ENCODE peak calls at places on chromosome 15, in six cellular contexts. One of them, this sample, is unnamed.

GRCh38 chr15:51401872-51402517 is 60.5 kb downstream of the GLDN start:
- DNase-seq in lower lobe of right lung: peak; percentile 67
- DNase-seq in IMR-90: peak; percentile 26
- DNase-seq in bronchial epithelial cell: peak; percentile 25
- DNase-seq in HT1080: peak; percentile 34
- DNase-seq in HuH-7: peak; percentile 69
- DNase-seq in this sample: no peak

GRCh38 chr15:78425643-78426042 is 12.4 kb upstream of the IREB2 start:
- DNase-seq in IMR-90: no peak
- DNase-seq in lower lobe of right lung: no peak
- DNase-seq in bronchial epithelial cell: no peak
- DNase-seq in HT1080: no peak
- DNase-seq in HuH-7: no peak
- DNase-seq in this sample: no peak

GRCh38 chr15:47876986-47877385 is 159.7 kb downstream of the SEMA6D start:
- DNase-seq in bronchial epithelial cell: no peak
- DNase-seq in lower lobe of right lung: no peak
- DNase-seq in IMR-90: no peak
- DNase-seq in HuH-7: no peak
- DNase-seq in HT1080: no peak
- DNase-seq in this sample: no peak

GRCh38 chr15:59993950-59994401 is 10.1 kb upstream of the FOXB1 start:
- DNase-seq in HuH-7: no peak
- DNase-seq in bronchial epithelial cell: no peak
- DNase-seq in IMR-90: no peak
- DNase-seq in lower lobe of right lung: no peak
- DNase-seq in HT1080: peak; percentile 11
- DNase-seq in this sample: no peak

GRCh38 chr15:70169147-70169546 is 71.4 kb upstream of the TLE3 start:
- DNase-seq in lower lobe of right lung: no peak
- DNase-seq in bronchial epithelial cell: no peak
- DNase-seq in IMR-90: no peak
- DNase-seq in HT1080: no peak
- DNase-seq in HuH-7: no peak
- DNase-seq in this sample: no peak

GRCh38 chr15:66782785-66783184 is 80.7 kb downstream of the SMAD6 start:
- DNase-seq in bronchial epithelial cell: no peak
- DNase-seq in IMR-90: no peak
- DNase-seq in HT1080: no peak
- DNase-seq in lower lobe of right lung: no peak
- DNase-seq in HuH-7: no peak
- DNase-seq in this sample: no peak

GRCh38 chr15:101113114-101114005 is 138.5 kb downstream of the CHSY1 start:
- DNase-seq in lower lobe of right lung: no peak
- DNase-seq in IMR-90: no peak
- DNase-seq in HuH-7: no peak
- DNase-seq in bronchial epithelial cell: no peak
- DNase-seq in HT1080: no peak
- DNase-seq in this sample: no peak

GRCh38 chr15:72117448-72117697 is 577 bp downstream of the MYO9A start:
- DNase-seq in HT1080: peak; percentile 83
- DNase-seq in IMR-90: peak; percentile 69
- DNase-seq in lower lobe of right lung: peak; percentile 91
- DNase-seq in bronchial epithelial cell: peak; percentile 52
- DNase-seq in HuH-7: peak; percentile 66
- DNase-seq in this sample: peak; percentile 67

GRCh38 chr15:42854576-42854975 is 66.0 kb downstream of the TTBK2 start:
- DNase-seq in bronchial epithelial cell: no peak
- DNase-seq in HT1080: no peak
- DNase-seq in lower lobe of right lung: no peak
- DNase-seq in IMR-90: peak; percentile 3
- DNase-seq in HuH-7: no peak
- DNase-seq in this sample: no peak

GRCh38 chr15:74134387-74135027 is 4.1 kb downstream of the ISLR2 start:
- DNase-seq in IMR-90: peak; percentile 23
- DNase-seq in lower lobe of right lung: no peak
- DNase-seq in bronchial epithelial cell: peak; percentile 25
- DNase-seq in HT1080: no peak
- DNase-seq in HuH-7: no peak
- DNase-seq in this sample: no peak

GRCh38 chr15:71443538-71443937 is 328.3 kb downstream of the THSD4 start:
- DNase-seq in lower lobe of right lung: peak; percentile 62
- DNase-seq in IMR-90: peak; percentile 51
- DNase-seq in bronchial epithelial cell: peak; percentile 51
- DNase-seq in HuH-7: peak; percentile 31
- DNase-seq in HT1080: peak; percentile 32
- DNase-seq in this sample: no peak

GRCh38 chr15:69561071-69561784 is 108.6 kb downstream of the RPLP1 start:
- DNase-seq in HuH-7: peak; percentile 75
- DNase-seq in lower lobe of right lung: no peak
- DNase-seq in bronchial epithelial cell: no peak
- DNase-seq in IMR-90: no peak
- DNase-seq in HT1080: no peak
- DNase-seq in this sample: no peak

This sample was measured in activated T-helper 1 cell treated with anti-CD3 and anti-CD28 coated beads, Interleukin-12 subunit alpha, Interleukin-12 subunit beta, Interleukin-2, Interleukin-4 antibody, amounts not matched to agents 30 ng/mL and 10 ng/mL and 1 ng/mL, durations not matched to agents 14 hours and 24 hours and 36 hours.